ENCODE peak calls at places on chromosomes 4 and X, in five cellular contexts. U is dermis microvascular lymphatic vessel endothelial cell, S is pancreas, D is GM13976, G is adrenal gland. T is an unnamed sample.

GRCh38 chr4:38940476-38940875 is 72.9 kb downstream of the FAM114A1 start:
- DNase-seq in S (no peak), D (no peak), G (no peak), U (no peak), T (no peak)

GRCh38 chrX:96182366-96182765 is 502.3 kb upstream of the DIAPH2 start:
- DNase-seq in S (no peak), G (no peak), D (no peak), U (peak; percentile 17), T (peak; percentile 17)

GRCh38 chr4:126738926-126739325 is 893.8 kb upstream of the INTU start:
- DNase-seq in G (no peak), U (no peak), D (no peak), S (no peak), T (no peak)

GRCh38 chrX:9701790-9702189 is 63.9 kb downstream of the GPR143 start:
- DNase-seq in D (no peak), G (no peak), S (no peak), U (no peak), T (no peak)

GRCh38 chr4:137253949-137254348 is 278.3 kb downstream of the PCDH18 start:
- DNase-seq in S (no peak), D (no peak), U (no peak), G (no peak), T (no peak)

GRCh38 chrX:38870386-38870895 is 69.2 kb downstream of the MID1IP1 start:
- DNase-seq in G (no peak), S (no peak), D (no peak), U (no peak), T (no peak)

GRCh38 chrX:45778621-45779020 is 577.9 kb upstream of the DIPK2B start:
- DNase-seq in G (no peak), U (no peak), S (no peak), D (no peak), T (no peak)

GRCh38 chrX:46637937-46638336 is 64.4 kb downstream of the CHST7 start:
- DNase-seq in U (no peak), S (no peak), G (no peak), D (no peak), T (no peak)

GRCh38 chr4:68927165-68927564 is 24.4 kb downstream of the UGT2A3 start:
- DNase-seq in D (no peak), S (no peak), U (no peak), G (no peak), T (no peak)

GRCh38 chr4:48205092-48205491 is 64.5 kb downstream of the TEC start:
- DNase-seq in D (no peak), U (no peak), S (no peak), G (no peak), T (no peak)

GRCh38 chr4:6441202-6441582 is 31.2 kb downstream of the PPP2R2C start:
- DNase-seq in S (no peak), G (no peak), U (no peak), D (peak; percentile 20), T (no peak)

T was measured in WERI-Rb-1.